ENCODE peak calls at places on chromosomes 2 and 18, in six cellular contexts. One of them, this sample, is unnamed.

GRCh38 chr2:160257015-160257741 is 57.1 kb upstream of the ITGB6 start:
- DNase-seq in HCT116: no peak
- DNase-seq in kidney epithelial cell: no peak
- DNase-seq in neural progenitor cell: no peak
- DNase-seq in thyroid gland: no peak
- DNase-seq in T-helper 17 cell: no peak
- DNase-seq in this sample: peak

GRCh38 chr2:148990968-148991367 is 47.5 kb upstream of the LYPD6B start:
- DNase-seq in T-helper 17 cell: no peak
- DNase-seq in thyroid gland: no peak
- DNase-seq in neural progenitor cell: no peak
- DNase-seq in HCT116: no peak
- DNase-seq in kidney epithelial cell: no peak
- DNase-seq in this sample: no peak

GRCh38 chr2:237299897-237300296 is 114.1 kb downstream of the COL6A3 start:
- DNase-seq in T-helper 17 cell: no peak
- DNase-seq in thyroid gland: peak
- DNase-seq in HCT116: peak
- DNase-seq in kidney epithelial cell: peak
- DNase-seq in neural progenitor cell: no peak
- DNase-seq in this sample: peak

GRCh38 chr2:100981011-100981410 is 21.1 kb upstream of the RPL31 start:
- DNase-seq in kidney epithelial cell: no peak
- DNase-seq in neural progenitor cell: no peak
- DNase-seq in HCT116: no peak
- DNase-seq in T-helper 17 cell: no peak
- DNase-seq in thyroid gland: no peak
- DNase-seq in this sample: no peak

GRCh38 chr18:11759456-11759855 is 70.4 kb downstream of the GNAL start:
- DNase-seq in neural progenitor cell: no peak
- DNase-seq in thyroid gland: no peak
- DNase-seq in HCT116: no peak
- DNase-seq in kidney epithelial cell: no peak
- DNase-seq in T-helper 17 cell: no peak
- DNase-seq in this sample: no peak

GRCh38 chr2:579961-580360 is 97.2 kb downstream of the TMEM18 start:
- DNase-seq in T-helper 17 cell: no peak
- DNase-seq in neural progenitor cell: no peak
- DNase-seq in thyroid gland: no peak
- DNase-seq in HCT116: no peak
- DNase-seq in kidney epithelial cell: no peak
- DNase-seq in this sample: no peak

GRCh38 chr18:21191596-21192307 is 50.3 kb upstream of the GREB1L start:
- DNase-seq in T-helper 17 cell: no peak
- DNase-seq in neural progenitor cell: peak
- DNase-seq in kidney epithelial cell: no peak
- DNase-seq in thyroid gland: peak
- DNase-seq in HCT116: peak
- DNase-seq in this sample: no peak

GRCh38 chr18:49561377-49562193 is at the start of gene LIPG:
- DNase-seq in neural progenitor cell: peak
- DNase-seq in HCT116: peak
- DNase-seq in T-helper 17 cell: no peak
- DNase-seq in thyroid gland: peak
- DNase-seq in kidney epithelial cell: peak
- DNase-seq in this sample: peak

GRCh38 chr2:67851946-67852345 is 210.9 kb downstream of the C1D start:
- DNase-seq in neural progenitor cell: no peak
- DNase-seq in kidney epithelial cell: no peak
- DNase-seq in HCT116: no peak
- DNase-seq in thyroid gland: no peak
- DNase-seq in T-helper 17 cell: no peak
- DNase-seq in this sample: no peak

GRCh38 chr2:186919272-186919671 is 70.3 kb upstream of the ZSWIM2 start:
- DNase-seq in T-helper 17 cell: no peak
- DNase-seq in HCT116: peak
- DNase-seq in thyroid gland: no peak
- DNase-seq in kidney epithelial cell: peak
- DNase-seq in neural progenitor cell: no peak
- DNase-seq in this sample: peak

GRCh38 chr2:221153226-221153625 is 418.9 kb downstream of the EPHA4 start:
- DNase-seq in thyroid gland: no peak
- DNase-seq in neural progenitor cell: no peak
- DNase-seq in kidney epithelial cell: no peak
- DNase-seq in HCT116: no peak
- DNase-seq in T-helper 17 cell: no peak
- DNase-seq in this sample: no peak

GRCh38 chr2:218368621-218369153 is 12.0 kb downstream of the CATIP start:
- DNase-seq in neural progenitor cell: peak
- DNase-seq in HCT116: no peak
- DNase-seq in T-helper 17 cell: no peak
- DNase-seq in kidney epithelial cell: no peak
- DNase-seq in thyroid gland: peak
- DNase-seq in this sample: no peak

GRCh38 chr18:57447154-57447621 is 12.0 kb downstream of the ONECUT2 start:
- DNase-seq in kidney epithelial cell: no peak
- DNase-seq in thyroid gland: no peak
- DNase-seq in HCT116: no peak
- DNase-seq in neural progenitor cell: peak
- DNase-seq in T-helper 17 cell: no peak
- DNase-seq in this sample: no peak

GRCh38 chr2:42100696-42101585 is 53.1 kb downstream of the PKDCC start:
- DNase-seq in kidney epithelial cell: no peak
- DNase-seq in neural progenitor cell: peak
- DNase-seq in HCT116: no peak
- DNase-seq in thyroid gland: peak
- DNase-seq in T-helper 17 cell: peak
- DNase-seq in this sample: no peak

GRCh38 chr2:177147093-177147694 is 65.4 kb upstream of the HNRNPA3 start:
- DNase-seq in thyroid gland: no peak
- DNase-seq in kidney epithelial cell: no peak
- DNase-seq in T-helper 17 cell: no peak
- DNase-seq in HCT116: no peak
- DNase-seq in neural progenitor cell: peak
- DNase-seq in this sample: no peak

GRCh38 chr18:56748698-56749268 is 97.6 kb downstream of the WDR7 start:
- DNase-seq in T-helper 17 cell: no peak
- DNase-seq in kidney epithelial cell: no peak
- DNase-seq in thyroid gland: no peak
- DNase-seq in HCT116: peak
- DNase-seq in neural progenitor cell: peak
- DNase-seq in this sample: no peak

GRCh38 chr18:12747530-12748315 is 44.9 kb downstream of the PSMG2 start:
- DNase-seq in HCT116: no peak
- DNase-seq in kidney epithelial cell: no peak
- DNase-seq in thyroid gland: no peak
- DNase-seq in T-helper 17 cell: no peak
- DNase-seq in neural progenitor cell: no peak
- DNase-seq in this sample: no peak

GRCh38 chr2:178715366-178715765 is 91.9 kb downstream of the TTN start:
- DNase-seq in T-helper 17 cell: no peak
- DNase-seq in neural progenitor cell: no peak
- DNase-seq in thyroid gland: no peak
- DNase-seq in HCT116: no peak
- DNase-seq in kidney epithelial cell: no peak
- DNase-seq in this sample: no peak

GRCh38 chr2:208156439-208156838 is 7.0 kb downstream of the CRYGA start:
- DNase-seq in kidney epithelial cell: no peak
- DNase-seq in HCT116: no peak
- DNase-seq in neural progenitor cell: no peak
- DNase-seq in thyroid gland: no peak
- DNase-seq in T-helper 17 cell: no peak
- DNase-seq in this sample: no peak

GRCh38 chr2:217732995-217733394 is 269.8 kb downstream of the TNS1 start:
- DNase-seq in neural progenitor cell: no peak
- DNase-seq in HCT116: no peak
- DNase-seq in thyroid gland: no peak
- DNase-seq in kidney epithelial cell: no peak
- DNase-seq in T-helper 17 cell: no peak
- DNase-seq in this sample: no peak

GRCh38 chr2:97931118-97931850 is 64.5 kb downstream of the TMEM131 start:
- DNase-seq in HCT116: no peak
- DNase-seq in T-helper 17 cell: no peak
- DNase-seq in thyroid gland: no peak
- DNase-seq in kidney epithelial cell: no peak
- DNase-seq in neural progenitor cell: no peak
- DNase-seq in this sample: no peak

GRCh38 chr2:204483497-204484164 is 61.6 kb upstream of the PARD3B start:
- DNase-seq in HCT116: no peak
- DNase-seq in kidney epithelial cell: no peak
- DNase-seq in neural progenitor cell: no peak
- DNase-seq in thyroid gland: peak
- DNase-seq in T-helper 17 cell: no peak
- DNase-seq in this sample: no peak

GRCh38 chr2:68766378-68766845 is 31.8 kb downstream of the ARHGAP25 start:
- DNase-seq in neural progenitor cell: no peak
- DNase-seq in T-helper 17 cell: peak
- DNase-seq in HCT116: no peak
- DNase-seq in thyroid gland: peak
- DNase-seq in kidney epithelial cell: no peak
- DNase-seq in this sample: no peak

GRCh38 chr2:201600906-201601305 is 42.4 kb downstream of the TMEM237 start:
- DNase-seq in neural progenitor cell: no peak
- DNase-seq in HCT116: no peak
- DNase-seq in T-helper 17 cell: no peak
- DNase-seq in thyroid gland: no peak
- DNase-seq in kidney epithelial cell: peak
- DNase-seq in this sample: no peak

GRCh38 chr2:55048514-55048924 is 1.7 kb downstream of the RTN4 start:
- DNase-seq in neural progenitor cell: no peak
- DNase-seq in thyroid gland: peak
- DNase-seq in kidney epithelial cell: no peak
- DNase-seq in T-helper 17 cell: no peak
- DNase-seq in HCT116: peak
- DNase-seq in this sample: no peak

GRCh38 chr2:113890253-113891235 is 655 bp downstream of the ACTR3 start:
- DNase-seq in T-helper 17 cell: peak
- DNase-seq in HCT116: peak
- DNase-seq in kidney epithelial cell: peak
- DNase-seq in neural progenitor cell: peak
- DNase-seq in thyroid gland: peak
- DNase-seq in this sample: no peak

GRCh38 chr2:103289101-103289725 is 527.4 kb downstream of the TMEM182 start:
- DNase-seq in kidney epithelial cell: no peak
- DNase-seq in HCT116: no peak
- DNase-seq in thyroid gland: no peak
- DNase-seq in neural progenitor cell: peak
- DNase-seq in T-helper 17 cell: no peak
- DNase-seq in this sample: no peak

GRCh38 chr2:171347158-171347557 is 86.6 kb downstream of the METTL8 start:
- DNase-seq in HCT116: no peak
- DNase-seq in neural progenitor cell: no peak
- DNase-seq in thyroid gland: no peak
- DNase-seq in T-helper 17 cell: no peak
- DNase-seq in kidney epithelial cell: no peak
- DNase-seq in this sample: no peak

GRCh38 chr18:12258719-12259705 is 4.9 kb downstream of the CIDEA start:
- DNase-seq in kidney epithelial cell: no peak
- DNase-seq in neural progenitor cell: no peak
- DNase-seq in HCT116: no peak
- DNase-seq in thyroid gland: no peak
- DNase-seq in T-helper 17 cell: no peak
- DNase-seq in this sample: no peak

This sample was measured in epithelial cell of prostate.